ENCODE peak calls at places on chromosomes 16 and 17, in six cellular contexts. S, Y, W, H, E and O are unnamed samples.

GRCh38 chr16:86970279-86970678 is 346.9 kb downstream of the C16orf95 start:
- DNase-seq in S (no peak), Y (no peak), W (no peak), H (no peak), E (no peak), O (no peak)

GRCh38 chr17:12107905-12108304 is 87.2 kb downstream of the MAP2K4 start:
- DNase-seq in S (no peak), Y (no peak), W (no peak), H (no peak), E (peak), O (no peak)

GRCh38 chr16:69108069-69108904 is 2.8 kb downstream of the HAS3 start:
- DNase-seq in S (no peak), Y (no peak), W (no peak), H (no peak), E (no peak), O (no peak)

GRCh38 chr17:78528541-78528940 is 48.7 kb downstream of the DNAH17 start:
- DNase-seq in S (peak), Y (no peak), W (peak), H (no peak), E (no peak), O (no peak)

GRCh38 chr17:44786551-44787081 is 27.8 kb downstream of the ADAM11 start:
- DNase-seq in S (no peak), Y (peak), W (no peak), H (no peak), E (no peak), O (no peak)

GRCh38 chr17:50279181-50279526 is 4.9 kb downstream of the TMEM92 start:
- DNase-seq in S (no peak), Y (no peak), W (no peak), H (no peak), E (peak), O (peak)

GRCh38 chr16:84925092-84925772 is 86.1 kb downstream of the ZDHHC7 start:
- DNase-seq in S (peak), Y (peak), W (peak), H (peak), E (no peak), O (peak)

GRCh38 chr17:77473615-77474226 is 333.0 kb downstream of the SEC14L1 start:
- DNase-seq in S (no peak), Y (no peak), W (no peak), H (no peak), E (no peak), O (no peak)

GRCh38 chr17:62017912-62018311 is 47.2 kb downstream of the MED13 start:
- DNase-seq in S (no peak), Y (no peak), W (no peak), H (no peak), E (peak), O (no peak)

GRCh38 chr17:60926466-60927183 is 249.0 kb downstream of the BCAS3 start:
- DNase-seq in S (no peak), Y (no peak), W (no peak), H (no peak), E (peak), O (no peak)

GRCh38 chr16:81265052-81265451 is 26.6 kb downstream of the BCO1 start:
- DNase-seq in S (no peak), Y (no peak), W (no peak), H (no peak), E (no peak), O (no peak)

GRCh38 chr16:26701243-26701886 is 365.4 kb upstream of the C16orf82 start:
- DNase-seq in S (no peak), Y (no peak), W (no peak), H (no peak), E (no peak), O (no peak)

GRCh38 chr16:29876578-29877249 is 13.7 kb upstream of the CDIPT start:
- DNase-seq in S (no peak), Y (no peak), W (peak), H (no peak), E (no peak), O (no peak)

GRCh38 chr17:38893612-38894011 is 23.8 kb downstream of the LASP1 start:
- DNase-seq in S (no peak), Y (peak), W (no peak), H (no peak), E (no peak), O (no peak)

GRCh38 chr17:3884188-3884587 is 8.7 kb downstream of the CAMKK1 start:
- DNase-seq in S (no peak), Y (no peak), W (no peak), H (no peak), E (no peak), O (no peak)

GRCh38 chr16:64391009-64391663 is 730.7 kb downstream of the CDH11 start:
- DNase-seq in S (no peak), Y (no peak), W (no peak), H (no peak), E (peak), O (no peak)

GRCh38 chr16:83799336-83799735 is 8.4 kb upstream of the HSBP1 start:
- DNase-seq in S (no peak), Y (no peak), W (no peak), H (no peak), E (no peak), O (no peak)

GRCh38 chr17:40063034-40063765 is 435 bp downstream of the THRA start:
- DNase-seq in S (peak), Y (peak), W (peak), H (peak), E (no peak), O (peak)
- TF ChIP-seq POLR2A in S (peak), Y (peak), W (peak), H (no peak), E (no peak), O (peak)

DNA sequence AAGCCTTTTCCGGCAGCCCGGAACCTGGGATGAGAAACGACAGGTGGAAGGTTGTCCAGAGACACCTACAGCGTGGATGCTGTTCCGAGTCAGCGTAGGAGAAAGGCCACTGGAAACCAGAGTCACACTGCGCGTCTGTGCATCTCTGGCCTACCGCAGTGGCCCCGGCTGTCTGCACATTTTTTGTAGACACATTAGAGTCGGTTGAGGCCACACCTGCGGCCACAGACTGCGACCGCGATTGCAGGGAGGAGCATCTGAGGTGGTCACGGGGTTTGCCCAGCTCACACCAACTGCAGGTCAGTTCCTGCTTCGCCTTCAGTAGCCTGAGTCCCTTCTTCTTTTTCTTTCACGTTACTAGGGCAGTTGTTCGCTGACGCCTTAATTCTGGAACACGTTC is 52.4 kb downstream of the WDR45B start:
- DNase-seq in S (no peak), Y (no peak), W (no peak), H (no peak), E (no peak), O (no peak)
- TF ChIP-seq POLR2A in S (no peak), Y (no peak), W (no peak), H (no peak), E (no peak), O (no peak)

GRCh38 chr17:83128306-83129240 is 49.2 kb downstream of the METRNL start:
- DNase-seq in S (no peak), Y (no peak), W (no peak), H (no peak), E (no peak), O (no peak)
- TF ChIP-seq POLR2A in S (no peak), Y (no peak), W (no peak), H (no peak), E (no peak), O (no peak)

DNA sequence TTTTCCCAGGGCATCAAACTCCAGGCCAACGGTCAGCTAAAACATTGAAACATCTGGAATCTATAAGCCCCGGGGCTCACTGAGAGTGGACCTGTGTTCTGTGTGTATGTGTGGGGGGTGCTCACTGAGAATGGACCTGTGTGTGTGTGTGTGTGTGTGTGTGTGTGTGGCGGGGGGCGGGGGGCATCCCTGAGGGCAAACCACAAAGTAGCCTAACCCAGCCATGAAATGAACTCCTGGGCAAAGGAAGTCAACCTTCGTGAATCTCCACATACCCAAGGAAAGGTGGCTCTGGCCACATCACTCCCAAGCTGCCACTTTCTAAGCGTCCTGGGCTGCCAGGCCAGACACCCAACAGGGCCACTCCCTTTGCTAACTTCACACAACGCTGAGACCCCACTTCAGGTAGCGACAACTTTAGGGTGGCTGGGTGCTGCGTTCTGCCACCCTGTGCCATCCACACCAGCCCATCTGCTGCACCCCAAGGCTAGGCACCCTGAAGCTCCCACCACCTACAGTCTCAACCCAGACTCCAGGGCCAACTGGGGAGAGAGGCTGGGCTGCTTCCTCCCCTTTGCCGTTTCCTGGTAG is 1.6 kb downstream of the MAFG start:
- DNase-seq in S (no peak), Y (no peak), W (no peak), H (no peak), E (no peak), O (no peak)
- TF ChIP-seq POLR2A in S (no peak), Y (no peak), W (no peak), H (no peak), E (no peak), O (no peak)

GRCh38 chr17:8829036-8829941 is 30.1 kb upstream of the MFSD6L start:
- DNase-seq in S (no peak), Y (no peak), W (no peak), H (no peak), E (no peak), O (no peak)
- TF ChIP-seq POLR2A in S (no peak), Y (no peak), W (no peak), H (no peak), E (no peak), O (no peak)

GRCh38 chr17:46820592-46821450 is 2.3 kb upstream of the WNT3 start:
- DNase-seq in S (no peak), Y (no peak), W (no peak), H (no peak), E (no peak), O (no peak)
- TF ChIP-seq POLR2A in S (no peak), Y (no peak), W (no peak), H (no peak), E (no peak), O (no peak)